ENCODE peak calls at places on chromosome 10, in six cellular contexts. J, U, D, Q, A and T are unnamed samples.

GRCh38 chr10:114492351-114493037 is 88.2 kb upstream of the AFAP1L2 start:
- DNase-seq in J (no peak), U (peak; percentile 45), D (no peak), Q (no peak), A (no peak), T (no peak)

GRCh38 chr10:26485150-26485941 is 47.2 kb downstream of the APBB1IP start:
- DNase-seq in J (no peak), U (no peak), D (no peak), Q (no peak), A (no peak), T (no peak)

GRCh38 chr10:32963102-32963501 is 5.1 kb upstream of the ITGB1 start:
- DNase-seq in J (no peak), U (no peak), D (no peak), Q (no peak), A (no peak), T (peak; percentile 60)

GRCh38 chr10:32169556-32169955 is 113.3 kb upstream of the KIF5B start:
- DNase-seq in J (no peak), U (no peak), D (no peak), Q (peak; percentile 56), A (no peak), T (peak; percentile 16)

GRCh38 chr10:48614481-48615383 is 9.9 kb upstream of the ARHGAP22 start:
- DNase-seq in J (no peak), U (no peak), D (no peak), Q (no peak), A (no peak), T (peak; percentile 34)

GRCh38 chr10:124025638-124026336 is 67.6 kb downstream of the CHST15 start:
- DNase-seq in J (peak; percentile 52), U (no peak), D (no peak), Q (no peak), A (no peak), T (no peak)

GRCh38 chr10:67839957-67840356 is 2.0 kb upstream of the DNAJC12 start:
- DNase-seq in J (no peak), U (no peak), D (no peak), Q (peak; percentile 14), A (no peak), T (peak; percentile 31)

GRCh38 chr10:95569368-95569767 is 8.2 kb upstream of the SORBS1 start:
- DNase-seq in J (no peak), U (no peak), D (no peak), Q (no peak), A (no peak), T (no peak)